ENCODE peak calls at places on chromosomes 2 and 18, in five cellular contexts. One of them, this sample, is unnamed.

GRCh38 chr2:108288534-108289106 is at the start of gene SULT1C2:
- DNase-seq in SK-N-SH: no peak
- DNase-seq in K562: no peak
- DNase-seq in HepG2: peak
- DNase-seq in GM12878: no peak
- DNase-seq in this sample: peak

GRCh38 chr2:199392363-199392762 is 65.4 kb downstream of the SATB2 start:
- DNase-seq in SK-N-SH: no peak
- DNase-seq in K562: no peak
- DNase-seq in HepG2: no peak
- DNase-seq in GM12878: no peak
- DNase-seq in this sample: no peak

GRCh38 chr2:34570266-34570872 is 971.3 kb upstream of the FAM98A start:
- DNase-seq in SK-N-SH: peak
- DNase-seq in K562: no peak
- DNase-seq in HepG2: peak
- DNase-seq in GM12878: no peak
- DNase-seq in this sample: peak

GRCh38 chr2:28293416-28293815 is 99.2 kb upstream of the FOSL2 start:
- DNase-seq in SK-N-SH: no peak
- DNase-seq in K562: no peak
- DNase-seq in HepG2: no peak
- DNase-seq in GM12878: no peak
- DNase-seq in this sample: no peak

GRCh38 chr2:67451086-67451832 is 54.1 kb downstream of the ETAA1 start:
- DNase-seq in SK-N-SH: no peak
- DNase-seq in K562: no peak
- DNase-seq in HepG2: peak
- DNase-seq in GM12878: no peak
- DNase-seq in this sample: no peak

GRCh38 chr2:30230479-30230854 is 867 bp upstream of the LBH start:
- DNase-seq in SK-N-SH: peak
- DNase-seq in K562: peak
- DNase-seq in HepG2: no peak
- DNase-seq in GM12878: no peak
- DNase-seq in this sample: no peak

GRCh38 chr2:42367835-42368234 is 6.8 kb upstream of the COX7A2L start:
- DNase-seq in SK-N-SH: no peak
- DNase-seq in K562: no peak
- DNase-seq in HepG2: no peak
- DNase-seq in GM12878: no peak
- DNase-seq in this sample: no peak

GRCh38 chr18:57084331-57085298 is 62.3 kb upstream of the BOD1L2 start:
- DNase-seq in SK-N-SH: no peak
- DNase-seq in K562: no peak
- DNase-seq in HepG2: no peak
- DNase-seq in GM12878: peak
- DNase-seq in this sample: no peak

GRCh38 chr2:238731961-238732360 is 115.9 kb upstream of the TWIST2 start:
- DNase-seq in SK-N-SH: no peak
- DNase-seq in K562: no peak
- DNase-seq in HepG2: no peak
- DNase-seq in GM12878: no peak
- DNase-seq in this sample: no peak

GRCh38 chr2:95337829-95338228 is 40.7 kb downstream of the KCNIP3 start:
- DNase-seq in SK-N-SH: no peak
- DNase-seq in K562: no peak
- DNase-seq in HepG2: no peak
- DNase-seq in GM12878: no peak
- DNase-seq in this sample: no peak

GRCh38 chr18:9858642-9859041 is 27.1 kb upstream of the TXNDC2 start:
- DNase-seq in SK-N-SH: no peak
- DNase-seq in K562: no peak
- DNase-seq in HepG2: no peak
- DNase-seq in GM12878: no peak
- DNase-seq in this sample: no peak

GRCh38 chr18:3478262-3478978 is 28.4 kb downstream of the TGIF1 start:
- DNase-seq in SK-N-SH: no peak
- DNase-seq in K562: no peak
- DNase-seq in HepG2: no peak
- DNase-seq in GM12878: no peak
- DNase-seq in this sample: no peak

GRCh38 chr2:225737556-225737955 is 338.0 kb downstream of the NYAP2 start:
- DNase-seq in SK-N-SH: no peak
- DNase-seq in K562: no peak
- DNase-seq in HepG2: no peak
- DNase-seq in GM12878: no peak
- DNase-seq in this sample: no peak

DNA sequence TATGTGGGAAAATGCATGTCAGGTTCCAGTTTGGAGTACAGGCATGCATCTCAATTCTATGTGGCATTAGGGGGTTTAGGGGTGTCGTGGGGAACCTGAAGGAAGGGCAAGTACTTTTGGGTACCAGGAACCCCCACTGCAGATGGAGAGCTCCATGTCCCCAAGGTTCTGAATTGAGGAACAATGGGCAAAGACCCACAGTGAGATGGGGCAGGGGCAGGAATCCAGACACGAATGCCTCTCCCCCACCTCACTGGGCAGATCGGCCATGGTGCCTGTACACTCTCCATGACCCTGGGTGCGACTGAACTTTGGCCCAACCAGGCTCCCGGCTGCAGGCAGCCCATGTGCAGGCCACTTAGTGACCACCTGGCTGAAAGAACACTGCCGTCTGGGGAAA is 209.3 kb downstream of the HAUS1 start:
- DNase-seq in SK-N-SH: no peak
- DNase-seq in K562: no peak
- DNase-seq in HepG2: no peak
- DNase-seq in GM12878: no peak
- DNase-seq in this sample: no peak
- TF ChIP-seq FOXM1 in SK-N-SH: no peak
- TF ChIP-seq FOXM1 in K562: no peak
- TF ChIP-seq FOXM1 in HepG2: no peak
- TF ChIP-seq FOXM1 in GM12878: no peak
- TF ChIP-seq FOXM1 in this sample: no peak

GRCh38 chr2:121257476-121257831 is 27.5 kb downstream of the TFCP2L1 start:
- DNase-seq in SK-N-SH: no peak
- DNase-seq in K562: no peak
- DNase-seq in HepG2: no peak
- DNase-seq in GM12878: no peak
- DNase-seq in this sample: no peak
- TF ChIP-seq FOXM1 in SK-N-SH: no peak
- TF ChIP-seq FOXM1 in K562: no peak
- TF ChIP-seq FOXM1 in HepG2: no peak
- TF ChIP-seq FOXM1 in GM12878: no peak
- TF ChIP-seq FOXM1 in this sample: no peak

DNA sequence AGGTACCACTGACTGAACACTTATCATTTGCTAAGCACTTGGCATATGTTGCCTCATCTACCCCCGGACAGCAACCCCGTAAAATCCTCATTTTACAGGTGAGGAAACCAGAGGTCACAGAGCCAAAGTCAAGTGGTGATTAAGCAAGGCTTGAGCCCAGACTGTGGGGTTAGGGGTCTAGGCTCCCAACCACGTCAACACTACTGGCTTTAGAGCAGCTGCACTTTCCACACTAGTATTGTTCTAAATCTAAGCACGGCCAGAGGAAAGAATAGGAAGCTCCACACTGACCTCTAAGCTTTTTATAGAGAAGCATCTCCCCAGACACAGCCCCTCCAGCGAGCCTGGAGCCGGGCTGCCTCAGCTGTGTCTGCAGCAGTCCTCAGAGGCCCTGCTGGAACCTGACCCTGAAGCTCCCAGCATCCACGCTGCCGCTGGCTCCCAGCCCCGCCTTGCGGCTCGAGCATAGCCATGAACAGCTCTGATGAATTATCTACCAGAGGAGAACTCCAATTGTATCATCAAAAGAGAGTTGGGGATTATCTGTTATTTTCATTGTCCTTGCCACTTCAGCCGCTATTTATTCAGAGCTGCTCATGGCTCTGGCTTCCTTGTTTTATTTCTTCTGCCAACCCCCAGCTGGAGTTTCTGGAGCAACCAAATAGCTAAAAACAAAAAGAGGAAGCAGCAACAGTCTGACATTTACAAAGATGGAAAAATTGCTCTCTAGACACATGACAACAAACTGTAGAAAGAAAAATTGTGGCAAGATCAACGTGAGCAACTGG is 62.2 kb upstream of the RTN4 start:
- DNase-seq in SK-N-SH: no peak
- DNase-seq in K562: peak
- DNase-seq in HepG2: peak
- DNase-seq in GM12878: no peak
- DNase-seq in this sample: peak
- TF ChIP-seq FOXM1 in SK-N-SH: no peak
- TF ChIP-seq FOXM1 in K562: no peak
- TF ChIP-seq FOXM1 in HepG2: no peak
- TF ChIP-seq FOXM1 in GM12878: no peak
- TF ChIP-seq FOXM1 in this sample: no peak

DNA sequence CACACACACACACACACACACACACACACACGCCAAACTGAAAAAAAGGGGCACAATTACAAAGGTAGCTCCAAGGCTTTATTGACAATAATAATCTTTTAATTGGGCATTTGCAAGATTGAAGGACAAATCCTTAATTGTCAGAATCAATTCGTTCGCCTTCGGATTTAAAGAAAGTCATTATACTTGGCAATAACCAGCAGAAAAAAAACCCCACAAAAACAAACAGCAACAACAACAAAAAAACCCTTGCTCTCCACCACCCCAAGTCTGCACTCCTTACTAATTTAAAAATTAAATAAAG is 1.8 kb upstream of the HOXD8 start:
- DNase-seq in SK-N-SH: no peak
- DNase-seq in K562: no peak
- DNase-seq in HepG2: no peak
- DNase-seq in GM12878: no peak
- DNase-seq in this sample: no peak
- TF ChIP-seq FOXM1 in SK-N-SH: no peak
- TF ChIP-seq FOXM1 in K562: no peak
- TF ChIP-seq FOXM1 in HepG2: no peak
- TF ChIP-seq FOXM1 in GM12878: no peak
- TF ChIP-seq FOXM1 in this sample: no peak

GRCh38 chr2:160194946-160195345 is 5.1 kb downstream of the ITGB6 start:
- DNase-seq in SK-N-SH: no peak
- DNase-seq in K562: no peak
- DNase-seq in HepG2: no peak
- DNase-seq in GM12878: no peak
- DNase-seq in this sample: no peak
- TF ChIP-seq FOXM1 in SK-N-SH: no peak
- TF ChIP-seq FOXM1 in K562: no peak
- TF ChIP-seq FOXM1 in HepG2: no peak
- TF ChIP-seq FOXM1 in GM12878: no peak
- TF ChIP-seq FOXM1 in this sample: no peak

GRCh38 chr2:98511981-98512380 is 67.3 kb downstream of the INPP4A start:
- DNase-seq in SK-N-SH: no peak
- DNase-seq in K562: no peak
- DNase-seq in HepG2: no peak
- DNase-seq in GM12878: no peak
- DNase-seq in this sample: no peak
- TF ChIP-seq FOXM1 in SK-N-SH: no peak
- TF ChIP-seq FOXM1 in K562: no peak
- TF ChIP-seq FOXM1 in HepG2: no peak
- TF ChIP-seq FOXM1 in GM12878: no peak
- TF ChIP-seq FOXM1 in this sample: no peak

DNA sequence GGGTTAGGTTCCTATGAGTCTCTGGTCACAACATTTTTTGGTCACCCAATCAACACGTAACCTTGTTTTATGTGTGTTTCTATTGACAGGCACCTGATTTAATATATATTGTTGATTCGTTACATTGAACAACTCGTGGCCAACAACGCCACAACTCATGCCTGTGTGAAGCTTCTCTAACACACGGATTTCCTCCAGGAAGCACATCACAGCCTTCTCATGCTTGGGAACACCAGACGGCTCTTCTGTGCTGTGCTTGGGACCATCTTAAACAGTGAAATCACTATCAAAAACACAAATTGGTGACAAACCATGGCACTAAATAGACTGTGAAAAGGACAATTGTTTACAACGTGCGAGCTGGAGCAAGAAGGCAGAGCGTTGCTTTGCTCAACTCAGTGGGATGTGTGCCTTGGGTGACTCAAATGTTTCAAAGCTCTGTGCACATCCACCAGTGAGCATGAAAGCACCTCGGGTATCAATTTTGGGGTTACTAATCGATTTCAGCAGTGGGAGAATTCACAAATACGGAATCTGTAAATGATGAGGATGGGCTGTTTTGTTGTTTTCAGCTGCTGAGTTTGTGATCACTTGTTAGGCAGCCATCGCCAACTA is 182.4 kb upstream of the ARL4C start:
- DNase-seq in SK-N-SH: no peak
- DNase-seq in K562: no peak
- DNase-seq in HepG2: no peak
- DNase-seq in GM12878: no peak
- DNase-seq in this sample: no peak
- TF ChIP-seq FOXM1 in SK-N-SH: no peak
- TF ChIP-seq FOXM1 in K562: no peak
- TF ChIP-seq FOXM1 in HepG2: no peak
- TF ChIP-seq FOXM1 in GM12878: no peak
- TF ChIP-seq FOXM1 in this sample: no peak